ENCODE peak calls at places on chromosome 13, in ten cellular contexts. One of them, this sample, is unnamed.

GRCh38 chr13:96539791-96540190 is 449.9 kb downstream of the HS6ST3 start:
- DNase-seq in AG04449: no peak
- DNase-seq in heart left ventricle: no peak
- DNase-seq in cardiac fibroblast: no peak
- DNase-seq in HFF-Myc: no peak
- DNase-seq in activated CD8-positive, alpha-beta T cell treated with anti-CD3 and anti-CD28 coated beads for 36 hours: no peak
- DNase-seq in glutamatergic neuron: no peak
- DNase-seq in astrocyte of the cerebellum: no peak
- DNase-seq in Calu3: no peak
- DNase-seq in CD8-positive, alpha-beta T cell: no peak
- DNase-seq in this sample: no peak

GRCh38 chr13:76009491-76009890 is 373.4 kb downstream of the LMO7 start:
- DNase-seq in heart left ventricle: no peak
- DNase-seq in glutamatergic neuron: no peak
- DNase-seq in cardiac fibroblast: peak; percentile 48
- DNase-seq in activated CD8-positive, alpha-beta T cell treated with anti-CD3 and anti-CD28 coated beads for 36 hours: no peak
- DNase-seq in AG04449: no peak
- DNase-seq in HFF-Myc: no peak
- DNase-seq in astrocyte of the cerebellum: no peak
- DNase-seq in CD8-positive, alpha-beta T cell: no peak
- DNase-seq in Calu3: peak; percentile 5
- DNase-seq in this sample: no peak

GRCh38 chr13:30576528-30576927 is 41.2 kb upstream of the USPL1 start:
- DNase-seq in HFF-Myc: no peak
- DNase-seq in heart left ventricle: peak; percentile 25
- DNase-seq in glutamatergic neuron: no peak
- DNase-seq in cardiac fibroblast: peak; percentile 46
- DNase-seq in Calu3: no peak
- DNase-seq in CD8-positive, alpha-beta T cell: no peak
- DNase-seq in AG04449: no peak
- DNase-seq in activated CD8-positive, alpha-beta T cell treated with anti-CD3 and anti-CD28 coated beads for 36 hours: peak; percentile 63
- DNase-seq in astrocyte of the cerebellum: no peak
- DNase-seq in this sample: no peak

GRCh38 chr13:90070362-90070761 is 1277.1 kb upstream of the MIR17HG start:
- DNase-seq in glutamatergic neuron: no peak
- DNase-seq in CD8-positive, alpha-beta T cell: no peak
- DNase-seq in heart left ventricle: no peak
- DNase-seq in cardiac fibroblast: no peak
- DNase-seq in Calu3: no peak
- DNase-seq in activated CD8-positive, alpha-beta T cell treated with anti-CD3 and anti-CD28 coated beads for 36 hours: no peak
- DNase-seq in AG04449: no peak
- DNase-seq in HFF-Myc: no peak
- DNase-seq in astrocyte of the cerebellum: no peak
- DNase-seq in this sample: no peak

GRCh38 chr13:71830736-71831135 is 36.3 kb downstream of the DACH1 start:
- DNase-seq in CD8-positive, alpha-beta T cell: no peak
- DNase-seq in glutamatergic neuron: no peak
- DNase-seq in Calu3: no peak
- DNase-seq in astrocyte of the cerebellum: no peak
- DNase-seq in activated CD8-positive, alpha-beta T cell treated with anti-CD3 and anti-CD28 coated beads for 36 hours: no peak
- DNase-seq in cardiac fibroblast: no peak
- DNase-seq in heart left ventricle: no peak
- DNase-seq in AG04449: no peak
- DNase-seq in HFF-Myc: no peak
- DNase-seq in this sample: no peak

GRCh38 chr13:98807774-98808173 is 55.3 kb upstream of the SLC15A1 start:
- DNase-seq in heart left ventricle: no peak
- DNase-seq in HFF-Myc: no peak
- DNase-seq in cardiac fibroblast: no peak
- DNase-seq in glutamatergic neuron: no peak
- DNase-seq in activated CD8-positive, alpha-beta T cell treated with anti-CD3 and anti-CD28 coated beads for 36 hours: no peak
- DNase-seq in CD8-positive, alpha-beta T cell: no peak
- DNase-seq in Calu3: no peak
- DNase-seq in astrocyte of the cerebellum: no peak
- DNase-seq in AG04449: no peak
- DNase-seq in this sample: no peak

GRCh38 chr13:96898855-96899254 is 95.4 kb downstream of the OXGR1 start:
- DNase-seq in cardiac fibroblast: no peak
- DNase-seq in glutamatergic neuron: peak; percentile 31
- DNase-seq in CD8-positive, alpha-beta T cell: no peak
- DNase-seq in heart left ventricle: no peak
- DNase-seq in AG04449: no peak
- DNase-seq in HFF-Myc: no peak
- DNase-seq in astrocyte of the cerebellum: no peak
- DNase-seq in Calu3: no peak
- DNase-seq in activated CD8-positive, alpha-beta T cell treated with anti-CD3 and anti-CD28 coated beads for 36 hours: no peak
- DNase-seq in this sample: no peak

GRCh38 chr13:50081106-50081898 is 66.1 kb downstream of the KCNRG start:
- DNase-seq in cardiac fibroblast: no peak
- DNase-seq in heart left ventricle: peak; percentile 58
- DNase-seq in glutamatergic neuron: peak; percentile 63
- DNase-seq in CD8-positive, alpha-beta T cell: peak; percentile 64
- DNase-seq in HFF-Myc: no peak
- DNase-seq in activated CD8-positive, alpha-beta T cell treated with anti-CD3 and anti-CD28 coated beads for 36 hours: peak; percentile 63
- DNase-seq in astrocyte of the cerebellum: no peak
- DNase-seq in Calu3: peak; percentile 50
- DNase-seq in AG04449: no peak
- DNase-seq in this sample: peak; percentile 78

GRCh38 chr13:67230774-67231480 is 791 bp upstream of the PCDH9 start:
- DNase-seq in heart left ventricle: peak; percentile 63
- DNase-seq in astrocyte of the cerebellum: peak; percentile 60
- DNase-seq in CD8-positive, alpha-beta T cell: no peak
- DNase-seq in AG04449: peak; percentile 2
- DNase-seq in HFF-Myc: no peak
- DNase-seq in cardiac fibroblast: peak; percentile 77
- DNase-seq in glutamatergic neuron: peak; percentile 72
- DNase-seq in activated CD8-positive, alpha-beta T cell treated with anti-CD3 and anti-CD28 coated beads for 36 hours: peak; percentile 38
- DNase-seq in Calu3: peak; percentile 5
- DNase-seq in this sample: peak; percentile 78

GRCh38 chr13:106568225-106569003 is 477 bp upstream of the ARGLU1 start:
- DNase-seq in Calu3: no peak
- DNase-seq in astrocyte of the cerebellum: no peak
- DNase-seq in CD8-positive, alpha-beta T cell: no peak
- DNase-seq in AG04449: peak; percentile 29
- DNase-seq in heart left ventricle: no peak
- DNase-seq in activated CD8-positive, alpha-beta T cell treated with anti-CD3 and anti-CD28 coated beads for 36 hours: peak; percentile 11
- DNase-seq in HFF-Myc: peak; percentile 63
- DNase-seq in cardiac fibroblast: no peak
- DNase-seq in glutamatergic neuron: no peak
- DNase-seq in this sample: no peak

DNA sequence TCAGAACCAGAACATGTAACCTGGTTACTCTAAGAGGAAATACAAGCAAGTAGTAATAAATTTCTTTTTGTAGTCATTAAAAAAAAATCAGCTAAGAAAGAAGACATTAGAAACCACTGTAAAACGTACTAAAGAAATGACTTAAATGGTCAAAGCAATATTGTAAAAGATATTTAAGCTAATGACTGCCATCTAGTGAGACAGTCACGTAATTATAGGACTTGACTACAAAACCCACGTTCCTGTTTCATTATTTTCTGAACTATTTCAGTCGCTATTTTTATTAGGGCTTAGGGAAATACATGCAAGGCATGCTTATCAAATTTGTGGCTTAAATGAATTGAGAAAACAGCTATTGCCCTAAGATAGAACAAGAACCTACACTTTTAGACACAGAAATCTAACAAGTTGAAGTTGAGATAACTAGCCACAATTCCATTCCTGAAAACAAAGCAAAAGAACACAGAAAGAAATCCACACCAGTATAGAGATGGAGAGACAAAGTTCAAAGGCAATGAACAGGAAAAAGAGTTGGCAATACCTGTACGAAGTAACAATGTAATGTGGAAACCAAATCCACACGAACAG is 17.9 kb downstream of the ALG5 start:
- DNase-seq in AG04449: no peak
- DNase-seq in activated CD8-positive, alpha-beta T cell treated with anti-CD3 and anti-CD28 coated beads for 36 hours: no peak
- DNase-seq in Calu3: no peak
- DNase-seq in HFF-Myc: no peak
- DNase-seq in cardiac fibroblast: peak; percentile 78
- DNase-seq in glutamatergic neuron: no peak
- DNase-seq in heart left ventricle: no peak
- DNase-seq in CD8-positive, alpha-beta T cell: no peak
- DNase-seq in astrocyte of the cerebellum: peak; percentile 44
- DNase-seq in this sample: no peak
- TF ChIP-seq CTCF in AG04449: peak; percentile 23
- TF ChIP-seq CTCF in activated CD8-positive, alpha-beta T cell treated with anti-CD3 and anti-CD28 coated beads for 36 hours: peak; percentile 66
- TF ChIP-seq CTCF in Calu3: peak; percentile 16
- TF ChIP-seq CTCF in HFF-Myc: no peak
- TF ChIP-seq CTCF in cardiac fibroblast: peak; percentile 24
- TF ChIP-seq CTCF in glutamatergic neuron: peak; percentile 52
- TF ChIP-seq CTCF in heart left ventricle: peak; percentile 64
- TF ChIP-seq CTCF in CD8-positive, alpha-beta T cell: peak; percentile 37
- TF ChIP-seq CTCF in astrocyte of the cerebellum: no peak
- TF ChIP-seq CTCF in this sample: peak; percentile 45

GRCh38 chr13:41059896-41060722 is 1.2 kb upstream of the WBP4 start:
- DNase-seq in AG04449: no peak
- DNase-seq in astrocyte of the cerebellum: peak; percentile 68
- DNase-seq in glutamatergic neuron: peak; percentile 89
- DNase-seq in activated CD8-positive, alpha-beta T cell treated with anti-CD3 and anti-CD28 coated beads for 36 hours: peak; percentile 87
- DNase-seq in HFF-Myc: peak; percentile 59
- DNase-seq in Calu3: peak; percentile 88
- DNase-seq in heart left ventricle: peak; percentile 90
- DNase-seq in cardiac fibroblast: peak; percentile 92
- DNase-seq in CD8-positive, alpha-beta T cell: peak; percentile 78
- DNase-seq in this sample: peak; percentile 87
- TF ChIP-seq CTCF in AG04449: peak; percentile 42
- TF ChIP-seq CTCF in astrocyte of the cerebellum: peak; percentile 29
- TF ChIP-seq CTCF in glutamatergic neuron: no peak
- TF ChIP-seq CTCF in activated CD8-positive, alpha-beta T cell treated with anti-CD3 and anti-CD28 coated beads for 36 hours: peak; percentile 26
- TF ChIP-seq CTCF in HFF-Myc: peak; percentile 26
- TF ChIP-seq CTCF in Calu3: no peak
- TF ChIP-seq CTCF in heart left ventricle: peak; percentile 59
- TF ChIP-seq CTCF in cardiac fibroblast: peak; percentile 23
- TF ChIP-seq CTCF in CD8-positive, alpha-beta T cell: no peak
- TF ChIP-seq CTCF in this sample: no peak

GRCh38 chr13:80408270-80408669 is 67.3 kb upstream of the SPRY2 start:
- DNase-seq in CD8-positive, alpha-beta T cell: no peak
- DNase-seq in HFF-Myc: no peak
- DNase-seq in activated CD8-positive, alpha-beta T cell treated with anti-CD3 and anti-CD28 coated beads for 36 hours: peak; percentile 10
- DNase-seq in astrocyte of the cerebellum: no peak
- DNase-seq in heart left ventricle: no peak
- DNase-seq in AG04449: no peak
- DNase-seq in Calu3: no peak
- DNase-seq in glutamatergic neuron: no peak
- DNase-seq in cardiac fibroblast: no peak
- DNase-seq in this sample: no peak
- TF ChIP-seq CTCF in CD8-positive, alpha-beta T cell: no peak
- TF ChIP-seq CTCF in HFF-Myc: no peak
- TF ChIP-seq CTCF in activated CD8-positive, alpha-beta T cell treated with anti-CD3 and anti-CD28 coated beads for 36 hours: no peak
- TF ChIP-seq CTCF in astrocyte of the cerebellum: no peak
- TF ChIP-seq CTCF in heart left ventricle: no peak
- TF ChIP-seq CTCF in AG04449: no peak
- TF ChIP-seq CTCF in Calu3: no peak
- TF ChIP-seq CTCF in glutamatergic neuron: no peak
- TF ChIP-seq CTCF in cardiac fibroblast: no peak
- TF ChIP-seq CTCF in this sample: no peak

DNA sequence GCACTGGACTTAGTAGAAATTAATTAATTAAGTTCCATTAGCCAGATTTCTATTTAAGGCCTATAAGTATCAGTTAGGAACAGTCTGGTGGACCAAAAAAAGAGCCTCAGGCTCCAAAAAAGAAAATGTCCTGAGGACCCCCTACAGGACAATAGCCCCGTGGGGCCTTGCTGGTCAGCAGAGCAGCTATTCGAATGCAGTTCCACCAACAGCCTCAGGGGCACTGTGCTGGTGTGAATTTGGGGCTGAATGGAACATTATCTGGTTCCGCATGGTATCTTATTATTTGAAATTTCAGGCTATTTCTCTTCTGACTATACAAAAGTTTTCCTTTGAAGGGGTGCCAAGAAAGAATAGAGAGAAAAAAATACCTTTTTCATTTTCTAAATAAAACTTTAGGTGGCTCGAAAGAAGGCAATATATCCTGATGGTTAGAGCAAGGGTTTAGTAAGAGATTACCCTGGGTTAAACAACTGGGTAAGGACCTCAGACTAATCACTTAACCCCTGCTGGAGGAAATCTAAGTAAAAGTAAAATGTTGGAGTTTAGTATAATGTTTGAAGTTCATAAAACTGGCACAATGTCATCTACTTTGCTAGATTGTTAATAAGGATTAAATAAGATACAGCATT is 147.2 kb downstream of the MIPEP start:
- DNase-seq in Calu3: peak; percentile 6
- DNase-seq in heart left ventricle: no peak
- DNase-seq in activated CD8-positive, alpha-beta T cell treated with anti-CD3 and anti-CD28 coated beads for 36 hours: peak; percentile 7
- DNase-seq in HFF-Myc: no peak
- DNase-seq in astrocyte of the cerebellum: no peak
- DNase-seq in CD8-positive, alpha-beta T cell: no peak
- DNase-seq in AG04449: no peak
- DNase-seq in cardiac fibroblast: peak; percentile 24
- DNase-seq in glutamatergic neuron: peak; percentile 68
- DNase-seq in this sample: peak; percentile 32
- TF ChIP-seq CTCF in Calu3: no peak
- TF ChIP-seq CTCF in heart left ventricle: peak; percentile 29
- TF ChIP-seq CTCF in activated CD8-positive, alpha-beta T cell treated with anti-CD3 and anti-CD28 coated beads for 36 hours: peak; percentile 3
- TF ChIP-seq CTCF in HFF-Myc: peak; percentile 60
- TF ChIP-seq CTCF in astrocyte of the cerebellum: peak; percentile 57
- TF ChIP-seq CTCF in CD8-positive, alpha-beta T cell: no peak
- TF ChIP-seq CTCF in AG04449: no peak
- TF ChIP-seq CTCF in cardiac fibroblast: peak; percentile 63
- TF ChIP-seq CTCF in glutamatergic neuron: peak; percentile 79
- TF ChIP-seq CTCF in this sample: peak; percentile 64

GRCh38 chr13:41458939-41459753 is 1.8 kb downstream of the RGCC start:
- DNase-seq in cardiac fibroblast: peak; percentile 81
- DNase-seq in glutamatergic neuron: no peak
- DNase-seq in astrocyte of the cerebellum: no peak
- DNase-seq in AG04449: no peak
- DNase-seq in CD8-positive, alpha-beta T cell: peak; percentile 76
- DNase-seq in activated CD8-positive, alpha-beta T cell treated with anti-CD3 and anti-CD28 coated beads for 36 hours: peak; percentile 81
- DNase-seq in heart left ventricle: peak; percentile 40
- DNase-seq in Calu3: peak; percentile 65
- DNase-seq in HFF-Myc: no peak
- DNase-seq in this sample: no peak

GRCh38 chr13:41461527-41462124 is 4.3 kb downstream of the RGCC start:
- DNase-seq in AG04449: no peak
- DNase-seq in glutamatergic neuron: no peak
- DNase-seq in HFF-Myc: no peak
- DNase-seq in astrocyte of the cerebellum: no peak
- DNase-seq in CD8-positive, alpha-beta T cell: no peak
- DNase-seq in activated CD8-positive, alpha-beta T cell treated with anti-CD3 and anti-CD28 coated beads for 36 hours: no peak
- DNase-seq in cardiac fibroblast: no peak
- DNase-seq in heart left ventricle: no peak
- DNase-seq in Calu3: no peak
- DNase-seq in this sample: no peak

GRCh38 chr13:41460930-41461329 is 3.6 kb downstream of the RGCC start:
- DNase-seq in cardiac fibroblast: no peak
- DNase-seq in activated CD8-positive, alpha-beta T cell treated with anti-CD3 and anti-CD28 coated beads for 36 hours: no peak
- DNase-seq in heart left ventricle: no peak
- DNase-seq in astrocyte of the cerebellum: no peak
- DNase-seq in Calu3: no peak
- DNase-seq in AG04449: no peak
- DNase-seq in HFF-Myc: no peak
- DNase-seq in CD8-positive, alpha-beta T cell: no peak
- DNase-seq in glutamatergic neuron: no peak
- DNase-seq in this sample: no peak

GRCh38 chr13:41458187-41458938 is 1.0 kb downstream of the RGCC start:
- DNase-seq in AG04449: no peak
- DNase-seq in Calu3: peak; percentile 23
- DNase-seq in HFF-Myc: no peak
- DNase-seq in activated CD8-positive, alpha-beta T cell treated with anti-CD3 and anti-CD28 coated beads for 36 hours: peak; percentile 77
- DNase-seq in cardiac fibroblast: no peak
- DNase-seq in astrocyte of the cerebellum: no peak
- DNase-seq in glutamatergic neuron: peak; percentile 33
- DNase-seq in CD8-positive, alpha-beta T cell: peak; percentile 76
- DNase-seq in heart left ventricle: peak; percentile 32
- DNase-seq in this sample: peak; percentile 38

GRCh38 chr13:41459754-41460111 is 2.4 kb downstream of the RGCC start:
- DNase-seq in cardiac fibroblast: no peak
- DNase-seq in HFF-Myc: no peak
- DNase-seq in activated CD8-positive, alpha-beta T cell treated with anti-CD3 and anti-CD28 coated beads for 36 hours: peak; percentile 25
- DNase-seq in CD8-positive, alpha-beta T cell: no peak
- DNase-seq in glutamatergic neuron: no peak
- DNase-seq in Calu3: no peak
- DNase-seq in astrocyte of the cerebellum: no peak
- DNase-seq in AG04449: no peak
- DNase-seq in heart left ventricle: no peak
- DNase-seq in this sample: no peak
- TF ChIP-seq CTCF in cardiac fibroblast: no peak
- TF ChIP-seq CTCF in HFF-Myc: no peak
- TF ChIP-seq CTCF in activated CD8-positive, alpha-beta T cell treated with anti-CD3 and anti-CD28 coated beads for 36 hours: no peak
- TF ChIP-seq CTCF in CD8-positive, alpha-beta T cell: no peak
- TF ChIP-seq CTCF in glutamatergic neuron: no peak
- TF ChIP-seq CTCF in Calu3: no peak
- TF ChIP-seq CTCF in astrocyte of the cerebellum: peak; percentile 12
- TF ChIP-seq CTCF in AG04449: no peak
- TF ChIP-seq CTCF in heart left ventricle: no peak
- TF ChIP-seq CTCF in this sample: no peak